ENCODE peak calls at places on chromosomes 4 and X, in seven cellular contexts. One of them, this sample, is unnamed.

GRCh38 chr4:74755486-74755885 is 38.8 kb downstream of the BTC start:
- DNase-seq in head of caudate nucleus: no peak
- DNase-seq in posterior vena cava: no peak
- DNase-seq in activated CD8-positive, alpha-beta memory T cell treated with anti-CD3 and anti-CD28 coated beads for 1 hour: no peak
- DNase-seq in activated T-cell treated with anti-CD3 and anti-CD28 coated beads for 48 hours: no peak
- DNase-seq in effector CD4-positive, alpha-beta T cell: no peak
- DNase-seq in T-helper 2 cell: no peak
- DNase-seq in this sample: no peak

GRCh38 chr4:80011636-80012236 is 61.3 kb downstream of the ANTXR2 start:
- DNase-seq in T-helper 2 cell: no peak
- DNase-seq in posterior vena cava: no peak
- DNase-seq in activated CD8-positive, alpha-beta memory T cell treated with anti-CD3 and anti-CD28 coated beads for 1 hour: no peak
- DNase-seq in activated T-cell treated with anti-CD3 and anti-CD28 coated beads for 48 hours: no peak
- DNase-seq in effector CD4-positive, alpha-beta T cell: no peak
- DNase-seq in head of caudate nucleus: no peak
- DNase-seq in this sample: no peak

GRCh38 chr4:102169345-102169744 is 175.9 kb downstream of the SLC39A8 start:
- DNase-seq in effector CD4-positive, alpha-beta T cell: no peak
- DNase-seq in activated T-cell treated with anti-CD3 and anti-CD28 coated beads for 48 hours: no peak
- DNase-seq in T-helper 2 cell: no peak
- DNase-seq in activated CD8-positive, alpha-beta memory T cell treated with anti-CD3 and anti-CD28 coated beads for 1 hour: no peak
- DNase-seq in head of caudate nucleus: peak
- DNase-seq in posterior vena cava: no peak
- DNase-seq in this sample: no peak

GRCh38 chr4:154084864-154085263 is 296.0 kb upstream of the SFRP2 start:
- DNase-seq in posterior vena cava: no peak
- DNase-seq in effector CD4-positive, alpha-beta T cell: no peak
- DNase-seq in head of caudate nucleus: no peak
- DNase-seq in activated CD8-positive, alpha-beta memory T cell treated with anti-CD3 and anti-CD28 coated beads for 1 hour: no peak
- DNase-seq in T-helper 2 cell: no peak
- DNase-seq in activated T-cell treated with anti-CD3 and anti-CD28 coated beads for 48 hours: no peak
- DNase-seq in this sample: no peak

GRCh38 chr4:183989471-183989870 is 84.4 kb downstream of the STOX2 start:
- DNase-seq in posterior vena cava: no peak
- DNase-seq in effector CD4-positive, alpha-beta T cell: no peak
- DNase-seq in activated CD8-positive, alpha-beta memory T cell treated with anti-CD3 and anti-CD28 coated beads for 1 hour: no peak
- DNase-seq in activated T-cell treated with anti-CD3 and anti-CD28 coated beads for 48 hours: no peak
- DNase-seq in T-helper 2 cell: no peak
- DNase-seq in head of caudate nucleus: no peak
- DNase-seq in this sample: no peak

GRCh38 chr4:4289055-4289454 is 899 bp downstream of the LYAR start:
- DNase-seq in effector CD4-positive, alpha-beta T cell: no peak
- DNase-seq in activated T-cell treated with anti-CD3 and anti-CD28 coated beads for 48 hours: no peak
- DNase-seq in head of caudate nucleus: no peak
- DNase-seq in T-helper 2 cell: no peak
- DNase-seq in activated CD8-positive, alpha-beta memory T cell treated with anti-CD3 and anti-CD28 coated beads for 1 hour: no peak
- DNase-seq in posterior vena cava: no peak
- DNase-seq in this sample: no peak

GRCh38 chrX:103828529-103828928 is 3.5 kb downstream of the RAB9B start:
- DNase-seq in activated T-cell treated with anti-CD3 and anti-CD28 coated beads for 48 hours: no peak
- DNase-seq in activated CD8-positive, alpha-beta memory T cell treated with anti-CD3 and anti-CD28 coated beads for 1 hour: no peak
- DNase-seq in T-helper 2 cell: no peak
- DNase-seq in head of caudate nucleus: no peak
- DNase-seq in effector CD4-positive, alpha-beta T cell: no peak
- DNase-seq in posterior vena cava: no peak
- DNase-seq in this sample: no peak

GRCh38 chrX:13463608-13464007 is 105.8 kb upstream of the EGFL6 start:
- DNase-seq in activated CD8-positive, alpha-beta memory T cell treated with anti-CD3 and anti-CD28 coated beads for 1 hour: no peak
- DNase-seq in head of caudate nucleus: no peak
- DNase-seq in T-helper 2 cell: no peak
- DNase-seq in effector CD4-positive, alpha-beta T cell: no peak
- DNase-seq in posterior vena cava: no peak
- DNase-seq in activated T-cell treated with anti-CD3 and anti-CD28 coated beads for 48 hours: no peak
- DNase-seq in this sample: no peak

GRCh38 chrX:117517994-117518393 is 598.6 kb downstream of the KLHL13 start:
- DNase-seq in activated CD8-positive, alpha-beta memory T cell treated with anti-CD3 and anti-CD28 coated beads for 1 hour: no peak
- DNase-seq in T-helper 2 cell: no peak
- DNase-seq in activated T-cell treated with anti-CD3 and anti-CD28 coated beads for 48 hours: no peak
- DNase-seq in effector CD4-positive, alpha-beta T cell: no peak
- DNase-seq in head of caudate nucleus: no peak
- DNase-seq in posterior vena cava: no peak
- DNase-seq in this sample: no peak

GRCh38 chr4:17544831-17545234 is 29.9 kb downstream of the CLRN2 start:
- DNase-seq in activated T-cell treated with anti-CD3 and anti-CD28 coated beads for 48 hours: no peak
- DNase-seq in posterior vena cava: no peak
- DNase-seq in activated CD8-positive, alpha-beta memory T cell treated with anti-CD3 and anti-CD28 coated beads for 1 hour: no peak
- DNase-seq in T-helper 2 cell: no peak
- DNase-seq in head of caudate nucleus: peak
- DNase-seq in effector CD4-positive, alpha-beta T cell: no peak
- DNase-seq in this sample: no peak

GRCh38 chr4:140188975-140189374 is 35.0 kb upstream of the MAML3 start:
- DNase-seq in head of caudate nucleus: no peak
- DNase-seq in T-helper 2 cell: no peak
- DNase-seq in effector CD4-positive, alpha-beta T cell: no peak
- DNase-seq in activated CD8-positive, alpha-beta memory T cell treated with anti-CD3 and anti-CD28 coated beads for 1 hour: no peak
- DNase-seq in posterior vena cava: no peak
- DNase-seq in activated T-cell treated with anti-CD3 and anti-CD28 coated beads for 48 hours: no peak
- DNase-seq in this sample: no peak

This sample was measured in naive thymus-derived CD8-positive, alpha-beta T cell.